ENCODE peak calls at places on chromosomes 13 and 19, in six cellular contexts. One of them, this sample, is unnamed.

GRCh38 chr19:17402982-17403855 is 2.2 kb downstream of the BST2 start:
- DNase-seq in A549: peak; percentile 62
- DNase-seq in HepG2: no peak
- DNase-seq in GM12878: no peak
- DNase-seq in K562: peak; percentile 67
- DNase-seq in H1: peak; percentile 88
- DNase-seq in this sample: peak; percentile 98

GRCh38 chr13:112775791-112776279 is 86.0 kb downstream of the ATP11A start:
- DNase-seq in A549: no peak
- DNase-seq in HepG2: no peak
- DNase-seq in GM12878: no peak
- DNase-seq in K562: no peak
- DNase-seq in H1: no peak
- DNase-seq in this sample: peak; percentile 46

GRCh38 chr19:6750062-6750461 is 10.6 kb downstream of the TRIP10 start:
- DNase-seq in A549: no peak
- DNase-seq in HepG2: no peak
- DNase-seq in GM12878: no peak
- DNase-seq in K562: no peak
- DNase-seq in H1: no peak
- DNase-seq in this sample: no peak

GRCh38 chr19:35041548-35042055 is at the start of gene HPN:
- DNase-seq in A549: no peak
- DNase-seq in HepG2: peak; percentile 77
- DNase-seq in GM12878: no peak
- DNase-seq in K562: no peak
- DNase-seq in H1: peak; percentile 86
- DNase-seq in this sample: no peak

GRCh38 chr19:58568731-58569130 is 4.4 kb downstream of the MZF1 start:
- DNase-seq in A549: no peak
- DNase-seq in HepG2: no peak
- DNase-seq in GM12878: no peak
- DNase-seq in K562: no peak
- DNase-seq in H1: no peak
- DNase-seq in this sample: no peak

GRCh38 chr19:46637224-46637623 is 1.2 kb upstream of the GNG8 start:
- DNase-seq in A549: no peak
- DNase-seq in HepG2: no peak
- DNase-seq in GM12878: no peak
- DNase-seq in K562: no peak
- DNase-seq in H1: no peak
- DNase-seq in this sample: no peak

GRCh38 chr19:441213-441823 is 19.5 kb downstream of the SHC2 start:
- DNase-seq in A549: no peak
- DNase-seq in HepG2: no peak
- DNase-seq in GM12878: no peak
- DNase-seq in K562: no peak
- DNase-seq in H1: no peak
- DNase-seq in this sample: no peak

GRCh38 chr13:24165746-24166145 is 5.2 kb downstream of the SPATA13 start:
- DNase-seq in A549: no peak
- DNase-seq in HepG2: no peak
- DNase-seq in GM12878: no peak
- DNase-seq in K562: no peak
- DNase-seq in H1: no peak
- DNase-seq in this sample: no peak

GRCh38 chr19:57282011-57282636 is 1.8 kb downstream of the ZNF460 start:
- DNase-seq in A549: no peak
- DNase-seq in HepG2: no peak
- DNase-seq in GM12878: peak; percentile 57
- DNase-seq in K562: no peak
- DNase-seq in H1: no peak
- DNase-seq in this sample: no peak

GRCh38 chr19:30669329-30670010 is 297.3 kb downstream of the ZNF536 start:
- DNase-seq in A549: peak; percentile 66
- DNase-seq in HepG2: peak; percentile 30
- DNase-seq in GM12878: no peak
- DNase-seq in K562: peak; percentile 57
- DNase-seq in H1: peak; percentile 95
- DNase-seq in this sample: peak; percentile 83

GRCh38 chr13:18235172-18235571 is 946.5 kb downstream of the TUBA3C start:
- DNase-seq in A549: no peak
- DNase-seq in HepG2: no peak
- DNase-seq in GM12878: no peak
- DNase-seq in K562: no peak
- DNase-seq in H1: no peak
- DNase-seq in this sample: no peak

GRCh38 chr19:56885173-56885679 is 44.7 kb upstream of the PEG3 start:
- DNase-seq in A549: no peak
- DNase-seq in HepG2: peak; percentile 69
- DNase-seq in GM12878: no peak
- DNase-seq in K562: no peak
- DNase-seq in H1: no peak
- DNase-seq in this sample: no peak

GRCh38 chr13:71290963-71291937 is 575.8 kb downstream of the DACH1 start:
- DNase-seq in A549: no peak
- DNase-seq in HepG2: peak; percentile 66
- DNase-seq in GM12878: peak; percentile 71
- DNase-seq in K562: peak; percentile 2
- DNase-seq in H1: no peak
- DNase-seq in this sample: no peak

GRCh38 chr13:34250151-34250550 is 432.2 kb downstream of the RFC3 start:
- DNase-seq in A549: no peak
- DNase-seq in HepG2: no peak
- DNase-seq in GM12878: no peak
- DNase-seq in K562: no peak
- DNase-seq in H1: no peak
- DNase-seq in this sample: no peak

GRCh38 chr13:44470623-44471562 is 97.3 kb downstream of the SERP2 start:
- DNase-seq in A549: no peak
- DNase-seq in HepG2: peak; percentile 29
- DNase-seq in GM12878: no peak
- DNase-seq in K562: peak; percentile 34
- DNase-seq in H1: no peak
- DNase-seq in this sample: no peak

GRCh38 chr19:55549500-55550320 is 4.4 kb upstream of the SBK3 start:
- DNase-seq in A549: peak; percentile 88
- DNase-seq in HepG2: peak; percentile 64
- DNase-seq in GM12878: no peak
- DNase-seq in K562: no peak
- DNase-seq in H1: peak; percentile 80
- DNase-seq in this sample: no peak

GRCh38 chr19:5130371-5131030 is 161.6 kb downstream of the KDM4B start:
- DNase-seq in A549: no peak
- DNase-seq in HepG2: no peak
- DNase-seq in GM12878: peak; percentile 73
- DNase-seq in K562: no peak
- DNase-seq in H1: no peak
- DNase-seq in this sample: no peak

GRCh38 chr13:92461831-92462230 is 764.8 kb upstream of the GPC6 start:
- DNase-seq in A549: no peak
- DNase-seq in HepG2: no peak
- DNase-seq in GM12878: no peak
- DNase-seq in K562: no peak
- DNase-seq in H1: no peak
- DNase-seq in this sample: no peak

GRCh38 chr13:38538412-38538811 is 148.5 kb upstream of the FREM2 start:
- DNase-seq in A549: no peak
- DNase-seq in HepG2: no peak
- DNase-seq in GM12878: no peak
- DNase-seq in K562: no peak
- DNase-seq in H1: no peak
- DNase-seq in this sample: no peak

GRCh38 chr19:19142347-19142746 is 4.1 kb upstream of the TMEM161A start:
- DNase-seq in A549: no peak
- DNase-seq in HepG2: no peak
- DNase-seq in GM12878: no peak
- DNase-seq in K562: no peak
- DNase-seq in H1: no peak
- DNase-seq in this sample: no peak

GRCh38 chr13:41229356-41229755 is 34.0 kb downstream of the MTRF1 start:
- DNase-seq in A549: no peak
- DNase-seq in HepG2: no peak
- DNase-seq in GM12878: no peak
- DNase-seq in K562: no peak
- DNase-seq in H1: no peak
- DNase-seq in this sample: no peak

GRCh38 chr19:3175761-3176714 is 2.5 kb upstream of the S1PR4 start:
- DNase-seq in A549: no peak
- DNase-seq in HepG2: no peak
- DNase-seq in GM12878: peak; percentile 57
- DNase-seq in K562: no peak
- DNase-seq in H1: no peak
- DNase-seq in this sample: no peak
- TF ChIP-seq CHD2 in A549: no peak
- TF ChIP-seq CHD2 in HepG2: no peak
- TF ChIP-seq CHD2 in GM12878: peak; percentile 25
- TF ChIP-seq CHD2 in K562: no peak
- TF ChIP-seq CHD2 in H1: no peak
- TF ChIP-seq CHD2 in this sample: no peak

GRCh38 chr13:27024062-27024461 is 147.5 kb downstream of the USP12 start:
- DNase-seq in A549: no peak
- DNase-seq in HepG2: no peak
- DNase-seq in GM12878: no peak
- DNase-seq in K562: no peak
- DNase-seq in H1: no peak
- DNase-seq in this sample: no peak

GRCh38 chr13:27028683-27029480 is 142.7 kb downstream of the USP12 start:
- DNase-seq in A549: no peak
- DNase-seq in HepG2: no peak
- DNase-seq in GM12878: no peak
- DNase-seq in K562: no peak
- DNase-seq in H1: no peak
- DNase-seq in this sample: no peak

GRCh38 chr13:27024781-27025492 is 146.7 kb downstream of the USP12 start:
- DNase-seq in A549: no peak
- DNase-seq in HepG2: peak; percentile 46
- DNase-seq in GM12878: no peak
- DNase-seq in K562: no peak
- DNase-seq in H1: no peak
- DNase-seq in this sample: no peak

GRCh38 chr13:27026396-27026795 is 145.2 kb downstream of the USP12 start:
- DNase-seq in A549: no peak
- DNase-seq in HepG2: no peak
- DNase-seq in GM12878: no peak
- DNase-seq in K562: no peak
- DNase-seq in H1: no peak
- DNase-seq in this sample: no peak

DNA sequence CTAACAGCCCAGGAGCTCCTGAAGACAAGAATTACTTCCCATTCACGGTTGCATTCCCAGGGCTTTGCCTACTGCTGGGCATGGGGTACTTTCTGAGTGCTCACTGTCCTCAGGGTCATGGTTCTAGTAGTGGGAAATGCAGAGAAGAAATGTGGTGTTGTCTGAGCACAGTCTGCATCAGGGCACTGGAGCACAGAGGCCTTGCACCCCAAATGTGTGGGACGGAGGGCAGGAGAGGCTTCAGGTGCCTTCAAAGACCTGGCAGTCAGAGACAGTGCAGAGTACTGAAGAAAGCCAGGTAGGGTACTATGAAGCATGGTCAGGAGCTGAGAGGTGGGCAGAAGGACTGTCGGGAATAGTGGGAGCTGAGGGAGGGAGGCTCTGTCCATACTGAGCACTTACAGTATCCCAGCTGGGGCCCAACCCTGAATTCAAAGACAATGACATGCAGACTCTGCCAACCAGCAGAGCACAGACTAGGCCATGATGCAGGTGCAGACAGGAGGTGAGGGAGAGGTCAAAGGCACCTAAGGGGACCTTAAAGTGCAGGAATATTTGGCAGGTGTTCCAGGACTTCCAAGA is 144.4 kb downstream of the USP12 start:
- DNase-seq in A549: no peak
- DNase-seq in HepG2: no peak
- DNase-seq in GM12878: no peak
- DNase-seq in K562: no peak
- DNase-seq in H1: no peak
- DNase-seq in this sample: no peak
- TF ChIP-seq CHD2 in A549: no peak
- TF ChIP-seq CHD2 in HepG2: no peak
- TF ChIP-seq CHD2 in GM12878: no peak
- TF ChIP-seq CHD2 in K562: no peak
- TF ChIP-seq CHD2 in H1: no peak
- TF ChIP-seq CHD2 in this sample: no peak

DNA sequence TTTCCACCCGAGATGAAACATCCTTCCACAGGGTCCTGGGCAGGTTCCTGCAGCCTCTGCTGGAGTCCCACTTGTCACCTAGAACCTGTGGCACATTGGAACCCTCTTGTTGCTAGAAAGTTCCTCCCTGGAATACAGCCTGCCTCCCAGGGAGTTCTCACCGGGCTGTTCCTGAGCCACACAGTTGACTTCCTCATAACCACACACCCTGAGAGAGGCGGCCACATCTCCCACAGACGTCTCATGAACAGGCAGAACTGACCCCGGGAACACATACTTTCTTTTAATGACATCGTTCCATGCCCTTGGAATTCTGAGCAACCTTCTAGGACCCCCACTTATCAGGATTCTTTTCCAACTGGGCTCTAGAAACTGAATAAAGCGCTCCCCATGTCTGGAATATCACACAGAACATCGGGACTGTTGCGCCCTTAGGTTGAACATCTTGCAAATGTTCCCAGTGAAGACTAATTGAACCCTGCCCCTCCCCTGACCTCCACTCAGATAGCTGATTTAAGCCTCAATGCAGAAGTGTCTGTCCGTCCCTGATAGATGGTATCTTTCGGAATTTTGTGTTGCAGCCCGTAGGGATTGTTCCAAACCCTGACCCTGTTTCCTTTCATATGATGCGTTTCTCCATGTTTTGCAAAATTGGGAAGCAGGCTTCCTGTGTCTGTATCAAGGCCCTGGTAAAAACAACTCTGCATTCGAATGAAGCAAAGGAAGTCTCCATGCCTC is 91.1 kb downstream of the RAB20 start:
- DNase-seq in A549: no peak
- DNase-seq in HepG2: no peak
- DNase-seq in GM12878: no peak
- DNase-seq in K562: no peak
- DNase-seq in H1: no peak
- DNase-seq in this sample: peak; percentile 69
- TF ChIP-seq CHD2 in A549: no peak
- TF ChIP-seq CHD2 in HepG2: no peak
- TF ChIP-seq CHD2 in GM12878: no peak
- TF ChIP-seq CHD2 in K562: no peak
- TF ChIP-seq CHD2 in H1: no peak
- TF ChIP-seq CHD2 in this sample: peak; percentile 50

DNA sequence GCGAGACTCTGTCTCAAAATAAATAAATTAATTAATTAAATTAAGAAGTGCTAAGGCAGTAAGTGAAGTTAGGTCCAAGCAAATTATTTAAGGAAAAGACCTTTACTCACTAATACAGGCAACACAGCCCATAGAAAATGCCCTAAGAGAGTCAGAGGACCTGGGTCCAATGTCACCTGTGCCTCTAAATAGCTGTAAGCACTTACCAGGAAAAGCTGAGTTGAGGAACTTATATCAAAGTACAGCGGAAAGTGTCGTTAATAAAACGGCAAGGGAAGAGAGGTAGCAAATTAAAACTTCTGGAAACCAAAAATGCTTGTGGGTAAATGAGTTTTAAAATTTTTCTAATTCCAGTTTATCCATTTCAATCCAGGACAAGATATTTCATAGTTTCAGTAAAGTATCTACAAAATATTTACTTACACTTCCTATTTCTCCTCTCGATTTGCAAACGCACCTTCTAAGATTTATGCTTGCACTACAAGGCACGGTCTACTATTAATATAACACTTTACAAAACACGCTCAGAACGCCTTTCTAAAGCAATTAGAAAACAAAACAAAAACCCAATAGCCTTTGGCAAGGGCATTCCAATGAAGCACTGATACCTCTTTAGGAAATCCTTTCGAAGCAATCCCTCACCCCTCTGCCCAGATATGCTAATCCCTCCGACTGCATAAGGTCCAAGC is 967 bp downstream of the VPS36 start:
- DNase-seq in A549: no peak
- DNase-seq in HepG2: no peak
- DNase-seq in GM12878: no peak
- DNase-seq in K562: no peak
- DNase-seq in H1: no peak
- DNase-seq in this sample: no peak
- TF ChIP-seq CHD2 in A549: no peak
- TF ChIP-seq CHD2 in HepG2: no peak
- TF ChIP-seq CHD2 in GM12878: no peak
- TF ChIP-seq CHD2 in K562: no peak
- TF ChIP-seq CHD2 in H1: no peak
- TF ChIP-seq CHD2 in this sample: no peak